ENCODE peak calls at places on chromosomes 7 and 10, in eight cellular contexts. One of them, this sample, is unnamed.

GRCh38 chr10:77892761-77893160 is 33.8 kb downstream of the DLG5 start:
- ATAC-seq in GM12878: no peak
- ATAC-seq in heart left ventricle: no peak
- ATAC-seq in right lobe of liver: peak
- ATAC-seq in stimulated activated naive CD8-positive, alpha-beta T cell treated with anti-CD3 and anti-CD28 coated beads, Interleukin-15, Interleukin-2, amounts not matched to agents 100 U/mL and 50 U/mL, for 24 hours: no peak
- ATAC-seq in RWPE2: no peak
- ATAC-seq in left lobe of liver: peak
- ATAC-seq in right cardiac atrium: no peak
- ATAC-seq in this sample: no peak

GRCh38 chr10:70417568-70417967 is 13.6 kb downstream of the EIF4EBP2 start:
- ATAC-seq in GM12878: peak
- ATAC-seq in heart left ventricle: no peak
- ATAC-seq in right lobe of liver: no peak
- ATAC-seq in stimulated activated naive CD8-positive, alpha-beta T cell treated with anti-CD3 and anti-CD28 coated beads, Interleukin-15, Interleukin-2, amounts not matched to agents 100 U/mL and 50 U/mL, for 24 hours: peak
- ATAC-seq in RWPE2: no peak
- ATAC-seq in left lobe of liver: no peak
- ATAC-seq in right cardiac atrium: no peak
- ATAC-seq in this sample: peak

GRCh38 chr10:33418309-33418708 is 83.8 kb upstream of the NRP1 start:
- ATAC-seq in GM12878: no peak
- ATAC-seq in heart left ventricle: no peak
- ATAC-seq in right lobe of liver: no peak
- ATAC-seq in stimulated activated naive CD8-positive, alpha-beta T cell treated with anti-CD3 and anti-CD28 coated beads, Interleukin-15, Interleukin-2, amounts not matched to agents 100 U/mL and 50 U/mL, for 24 hours: no peak
- ATAC-seq in RWPE2: no peak
- ATAC-seq in left lobe of liver: no peak
- ATAC-seq in right cardiac atrium: no peak
- ATAC-seq in this sample: no peak

GRCh38 chr7:89456556-89456955 is 661.0 kb upstream of the TEX47 start:
- ATAC-seq in GM12878: no peak
- ATAC-seq in heart left ventricle: no peak
- ATAC-seq in right lobe of liver: no peak
- ATAC-seq in stimulated activated naive CD8-positive, alpha-beta T cell treated with anti-CD3 and anti-CD28 coated beads, Interleukin-15, Interleukin-2, amounts not matched to agents 100 U/mL and 50 U/mL, for 24 hours: no peak
- ATAC-seq in RWPE2: no peak
- ATAC-seq in left lobe of liver: no peak
- ATAC-seq in right cardiac atrium: no peak
- ATAC-seq in this sample: no peak

GRCh38 chr10:91257310-91257709 is 36.8 kb downstream of the PCGF5 start:
- ATAC-seq in GM12878: no peak
- ATAC-seq in heart left ventricle: no peak
- ATAC-seq in right lobe of liver: no peak
- ATAC-seq in stimulated activated naive CD8-positive, alpha-beta T cell treated with anti-CD3 and anti-CD28 coated beads, Interleukin-15, Interleukin-2, amounts not matched to agents 100 U/mL and 50 U/mL, for 24 hours: no peak
- ATAC-seq in RWPE2: no peak
- ATAC-seq in left lobe of liver: no peak
- ATAC-seq in right cardiac atrium: no peak
- ATAC-seq in this sample: no peak

GRCh38 chr7:139807009-139807408 is 22.1 kb upstream of the TBXAS1 start:
- ATAC-seq in GM12878: no peak
- ATAC-seq in heart left ventricle: no peak
- ATAC-seq in right lobe of liver: peak
- ATAC-seq in stimulated activated naive CD8-positive, alpha-beta T cell treated with anti-CD3 and anti-CD28 coated beads, Interleukin-15, Interleukin-2, amounts not matched to agents 100 U/mL and 50 U/mL, for 24 hours: no peak
- ATAC-seq in RWPE2: no peak
- ATAC-seq in left lobe of liver: peak
- ATAC-seq in right cardiac atrium: no peak
- ATAC-seq in this sample: no peak

GRCh38 chr7:42161723-42162122 is 75.3 kb downstream of the GLI3 start:
- ATAC-seq in GM12878: no peak
- ATAC-seq in heart left ventricle: no peak
- ATAC-seq in right lobe of liver: no peak
- ATAC-seq in stimulated activated naive CD8-positive, alpha-beta T cell treated with anti-CD3 and anti-CD28 coated beads, Interleukin-15, Interleukin-2, amounts not matched to agents 100 U/mL and 50 U/mL, for 24 hours: no peak
- ATAC-seq in RWPE2: peak
- ATAC-seq in left lobe of liver: no peak
- ATAC-seq in right cardiac atrium: no peak
- ATAC-seq in this sample: no peak

GRCh38 chr10:10798543-10799192 is 219.0 kb upstream of the CELF2 start:
- ATAC-seq in GM12878: no peak
- ATAC-seq in heart left ventricle: no peak
- ATAC-seq in right lobe of liver: no peak
- ATAC-seq in stimulated activated naive CD8-positive, alpha-beta T cell treated with anti-CD3 and anti-CD28 coated beads, Interleukin-15, Interleukin-2, amounts not matched to agents 100 U/mL and 50 U/mL, for 24 hours: no peak
- ATAC-seq in RWPE2: no peak
- ATAC-seq in left lobe of liver: no peak
- ATAC-seq in right cardiac atrium: peak
- ATAC-seq in this sample: no peak

GRCh38 chr7:73885975-73886798 is 25.2 kb downstream of the TMEM270 start:
- ATAC-seq in GM12878: no peak
- ATAC-seq in heart left ventricle: peak
- ATAC-seq in right lobe of liver: peak
- ATAC-seq in stimulated activated naive CD8-positive, alpha-beta T cell treated with anti-CD3 and anti-CD28 coated beads, Interleukin-15, Interleukin-2, amounts not matched to agents 100 U/mL and 50 U/mL, for 24 hours: no peak
- ATAC-seq in RWPE2: peak
- ATAC-seq in left lobe of liver: peak
- ATAC-seq in right cardiac atrium: peak
- ATAC-seq in this sample: no peak

GRCh38 chr7:127717502-127718125 is 65.6 kb downstream of the SND1 start:
- ATAC-seq in GM12878: peak
- ATAC-seq in heart left ventricle: no peak
- ATAC-seq in right lobe of liver: no peak
- ATAC-seq in stimulated activated naive CD8-positive, alpha-beta T cell treated with anti-CD3 and anti-CD28 coated beads, Interleukin-15, Interleukin-2, amounts not matched to agents 100 U/mL and 50 U/mL, for 24 hours: peak
- ATAC-seq in RWPE2: no peak
- ATAC-seq in left lobe of liver: no peak
- ATAC-seq in right cardiac atrium: no peak
- ATAC-seq in this sample: peak

GRCh38 chr7:24381919-24382505 is 98.0 kb downstream of the NPY start:
- ATAC-seq in GM12878: peak
- ATAC-seq in heart left ventricle: no peak
- ATAC-seq in right lobe of liver: no peak
- ATAC-seq in stimulated activated naive CD8-positive, alpha-beta T cell treated with anti-CD3 and anti-CD28 coated beads, Interleukin-15, Interleukin-2, amounts not matched to agents 100 U/mL and 50 U/mL, for 24 hours: no peak
- ATAC-seq in RWPE2: no peak
- ATAC-seq in left lobe of liver: peak
- ATAC-seq in right cardiac atrium: no peak
- ATAC-seq in this sample: no peak

GRCh38 chr10:19983880-19984279 is 167.6 kb downstream of the PLXDC2 start:
- ATAC-seq in GM12878: peak
- ATAC-seq in heart left ventricle: no peak
- ATAC-seq in right lobe of liver: no peak
- ATAC-seq in stimulated activated naive CD8-positive, alpha-beta T cell treated with anti-CD3 and anti-CD28 coated beads, Interleukin-15, Interleukin-2, amounts not matched to agents 100 U/mL and 50 U/mL, for 24 hours: no peak
- ATAC-seq in RWPE2: no peak
- ATAC-seq in left lobe of liver: no peak
- ATAC-seq in right cardiac atrium: no peak
- ATAC-seq in this sample: no peak

GRCh38 chr10:34539533-34540315 is 275.4 kb downstream of the PARD3 start:
- ATAC-seq in GM12878: peak
- ATAC-seq in heart left ventricle: peak
- ATAC-seq in right lobe of liver: peak
- ATAC-seq in stimulated activated naive CD8-positive, alpha-beta T cell treated with anti-CD3 and anti-CD28 coated beads, Interleukin-15, Interleukin-2, amounts not matched to agents 100 U/mL and 50 U/mL, for 24 hours: no peak
- ATAC-seq in RWPE2: no peak
- ATAC-seq in left lobe of liver: peak
- ATAC-seq in right cardiac atrium: peak
- ATAC-seq in this sample: peak

GRCh38 chr10:71812913-71813590 is 38.0 kb downstream of the PSAP start:
- ATAC-seq in GM12878: no peak
- ATAC-seq in heart left ventricle: peak
- ATAC-seq in right lobe of liver: peak
- ATAC-seq in stimulated activated naive CD8-positive, alpha-beta T cell treated with anti-CD3 and anti-CD28 coated beads, Interleukin-15, Interleukin-2, amounts not matched to agents 100 U/mL and 50 U/mL, for 24 hours: no peak
- ATAC-seq in RWPE2: no peak
- ATAC-seq in left lobe of liver: peak
- ATAC-seq in right cardiac atrium: no peak
- ATAC-seq in this sample: no peak

GRCh38 chr7:134514663-134515062 is 12.7 kb upstream of the AKR1B10 start:
- ATAC-seq in GM12878: peak
- ATAC-seq in heart left ventricle: peak
- ATAC-seq in right lobe of liver: peak
- ATAC-seq in stimulated activated naive CD8-positive, alpha-beta T cell treated with anti-CD3 and anti-CD28 coated beads, Interleukin-15, Interleukin-2, amounts not matched to agents 100 U/mL and 50 U/mL, for 24 hours: no peak
- ATAC-seq in RWPE2: peak
- ATAC-seq in left lobe of liver: peak
- ATAC-seq in right cardiac atrium: peak
- ATAC-seq in this sample: peak

This sample was measured in activated T-helper 17 cell treated with anti-CD3 and anti-CD28 coated beads, Interleukin-2, amount 50 U/mL, for 72 hours.